ENCODE peak calls at places on chromosomes 1 and 21, in six cellular contexts. T, F, X, C, U and A are unnamed samples.

GRCh38 chr1:233675394-233675793 is 61.5 kb downstream of the KCNK1 start:
- DNase-seq in X (no peak), C (no peak), U (no peak), F (no peak), T (no peak), A (no peak)

GRCh38 chr1:81160696-81161095 is 640.0 kb upstream of the ADGRL2 start:
- DNase-seq in U (no peak), C (no peak), X (no peak), F (no peak), T (no peak), A (no peak)

GRCh38 chr1:19439464-19440171 is 45.7 kb downstream of the CAPZB start:
- DNase-seq in U (no peak), X (no peak), C (peak; percentile 49), F (peak; percentile 75), T (no peak), A (no peak)

GRCh38 chr21:42024261-42024877 is 14.2 kb upstream of the ZBTB21 start:
- DNase-seq in T (no peak), C (no peak), X (no peak), U (no peak), F (no peak), A (no peak)

GRCh38 chr1:16183157-16183556 is 27.3 kb upstream of the EPHA2 start:
- DNase-seq in X (peak; percentile 52), F (peak; percentile 50), T (no peak), C (no peak), U (peak; percentile 34), A (peak; percentile 80)

GRCh38 chr1:81617308-81618027 is 183.3 kb upstream of the ADGRL2 start:
- DNase-seq in C (no peak), X (peak; percentile 14), U (no peak), T (no peak), F (peak; percentile 56), A (no peak)

GRCh38 chr1:85220756-85221166 is 19.9 kb upstream of the SYDE2 start:
- DNase-seq in C (no peak), F (no peak), U (no peak), T (no peak), X (no peak), A (no peak)

GRCh38 chr1:234768569-234769283 is 158.7 kb upstream of the IRF2BP2 start:
- DNase-seq in T (peak; percentile 65), F (no peak), X (no peak), C (no peak), U (peak; percentile 38), A (no peak)

GRCh38 chr1:60149254-60149653 is 75.7 kb upstream of the C1orf87 start:
- DNase-seq in F (no peak), U (peak; percentile 11), C (no peak), T (no peak), X (no peak), A (no peak)

GRCh38 chr1:222909586-222909985 is 94.7 kb downstream of the DISP1 start:
- DNase-seq in C (no peak), X (peak; percentile 66), F (peak; percentile 84), T (no peak), U (no peak), A (no peak)

GRCh38 chr1:218439541-218440295 is 94.6 kb downstream of the TGFB2 start:
- DNase-seq in X (no peak), C (no peak), U (no peak), F (peak; percentile 39), T (no peak), A (peak; percentile 85)

GRCh38 chr1:75768021-75768420 is 18.0 kb upstream of the RABGGTB start:
- DNase-seq in X (no peak), T (no peak), F (peak; percentile 15), C (no peak), U (no peak), A (no peak)

GRCh38 chr1:76177644-76178043 is 103.1 kb downstream of the ST6GALNAC3 start:
- DNase-seq in F (no peak), U (no peak), C (no peak), T (no peak), X (no peak), A (no peak)

GRCh38 chr1:171803056-171803455 is 21.6 kb downstream of the METTL13 start:
- DNase-seq in X (peak; percentile 86), C (no peak), T (no peak), F (peak; percentile 65), U (no peak), A (no peak)

GRCh38 chr1:244901400-244901799 is 37.1 kb upstream of the HNRNPU start:
- DNase-seq in T (no peak), X (no peak), F (no peak), U (no peak), C (no peak), A (no peak)

GRCh38 chr1:231872461-231872910 is 245.9 kb downstream of the DISC1 start:
- DNase-seq in T (no peak), C (no peak), X (peak; percentile 20), F (peak; percentile 45), U (no peak), A (peak; percentile 59)

GRCh38 chr1:37001697-37002096 is 32.6 kb downstream of the GRIK3 start:
- DNase-seq in X (no peak), F (no peak), U (no peak), T (no peak), C (no peak), A (no peak)
- TF ChIP-seq CTCF in X (no peak), F (no peak), U (no peak), T (no peak), C (no peak), A (no peak)

GRCh38 chr1:11929849-11930248 is 3.6 kb upstream of the KIAA2013 start:
- DNase-seq in C (peak; percentile 47), U (peak; percentile 79), X (peak; percentile 75), T (no peak), F (peak; percentile 56), A (peak; percentile 61)
- H3K4me3 ChIP-seq in C (no peak overlapping the region), U (no peak overlapping the region), X (no peak overlapping the region), T (no peak overlapping the region), F (no peak overlapping the region), A (no peak overlapping the region)

DNA sequence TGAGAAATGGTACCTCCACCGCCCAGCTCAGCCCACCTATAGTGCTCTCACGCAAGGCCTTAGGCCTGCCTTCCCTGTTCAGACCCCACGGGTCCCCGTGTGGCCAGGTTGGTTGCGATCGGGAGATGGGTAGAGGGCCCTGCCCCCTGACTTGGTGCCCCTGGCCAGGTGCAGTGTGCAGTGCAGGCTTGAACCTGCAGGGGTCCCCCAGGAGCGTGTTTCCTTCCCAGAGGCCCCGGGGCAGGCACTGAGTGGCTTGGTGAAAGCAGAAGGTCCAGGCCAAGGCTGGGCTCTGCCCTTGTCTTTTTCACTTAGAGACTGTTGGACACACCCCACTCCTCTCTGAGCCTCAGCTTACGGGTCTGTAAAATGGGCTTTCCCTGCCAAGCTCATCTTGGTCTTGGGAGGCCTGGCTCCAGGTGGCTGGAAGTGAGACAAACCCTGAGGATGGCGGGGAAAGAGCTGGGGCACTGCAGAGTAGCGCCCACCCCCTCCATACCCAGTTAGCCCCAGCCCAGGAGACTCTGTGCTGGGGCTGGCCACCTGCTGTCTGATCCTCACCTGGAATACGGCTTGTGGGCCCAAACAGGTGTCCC is 9.3 kb upstream of the HES5 start:
- DNase-seq in F (no peak), C (no peak), T (no peak), X (no peak), U (no peak), A (no peak)
- TF ChIP-seq CTCF in F (peak; percentile 53), C (no peak), T (peak; percentile 43), X (peak; percentile 11), U (no peak), A (peak; percentile 36)

GRCh38 chr1:150511551-150511950 is 3.6 kb downstream of the ECM1 start:
- DNase-seq in U (no peak), C (no peak), T (no peak), X (no peak), F (no peak), A (no peak)

GRCh38 chr1:150508982-150509381 is 1.1 kb downstream of the ECM1 start:
- DNase-seq in F (no peak), C (no peak), U (no peak), X (no peak), T (no peak), A (no peak)

GRCh38 chr1:150511985-150512660 is 3.4 kb upstream of the FALEC start:
- DNase-seq in C (no peak), F (no peak), T (no peak), X (no peak), U (no peak), A (no peak)

GRCh38 chr1:150505431-150505830 is 2.5 kb upstream of the ECM1 start:
- DNase-seq in T (no peak), C (no peak), F (no peak), X (no peak), U (no peak), A (no peak)

GRCh38 chr1:150507912-150508864 is at the start of gene ECM1:
- DNase-seq in F (peak; percentile 86), U (peak; percentile 64), X (peak; percentile 82), T (no peak), C (peak; percentile 35), A (peak; percentile 73)
- H3K4me3 ChIP-seq in F (peak within 1 kb of the TSS; percentile 44), U (no peak within 1 kb of the TSS), X (peak within 1 kb of the TSS; percentile 44), T (no peak within 1 kb of the TSS), C (no peak within 1 kb of the TSS), A (peak within 1 kb of the TSS; percentile 24)

DNA sequence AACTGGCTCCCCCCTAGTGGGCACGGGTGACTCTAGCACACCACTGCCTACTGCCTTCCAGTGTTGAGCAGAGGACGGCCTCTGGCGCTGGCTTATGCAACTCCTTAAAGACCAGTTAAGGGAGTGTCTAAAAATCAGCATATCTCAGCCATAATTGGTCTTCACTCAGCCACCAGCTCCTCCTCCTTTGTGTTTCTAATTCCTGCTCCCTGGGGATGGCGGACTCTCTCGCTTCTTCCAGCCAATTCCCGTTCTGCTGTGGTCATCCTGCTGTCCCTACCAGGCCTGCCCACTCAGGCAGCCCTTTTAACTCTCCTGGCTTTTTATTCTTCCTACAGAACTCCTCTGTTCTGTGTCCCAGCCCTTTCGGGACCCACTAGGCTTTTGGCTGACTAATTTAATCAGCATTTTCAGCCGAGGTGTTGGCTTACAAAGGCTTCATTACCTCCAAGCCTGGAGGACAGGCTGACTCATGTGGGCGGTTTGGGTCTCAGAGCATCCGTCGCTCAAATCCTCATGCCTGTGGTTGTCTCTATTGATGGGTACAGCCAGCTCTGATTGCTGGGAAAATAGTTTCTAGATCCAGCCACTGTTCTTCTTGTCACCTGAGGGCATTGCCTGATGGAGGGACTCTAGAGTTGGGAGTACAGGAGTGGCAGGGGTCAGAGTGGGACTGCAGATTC is 332.5 kb downstream of the CAMTA1 start:
- DNase-seq in X (peak; percentile 43), F (peak; percentile 92), U (peak; percentile 59), T (no peak), C (peak; percentile 53), A (peak; percentile 96)
- TF ChIP-seq CTCF in X (no peak), F (peak; percentile 58), U (no peak), T (no peak), C (no peak), A (peak; percentile 55)

DNA sequence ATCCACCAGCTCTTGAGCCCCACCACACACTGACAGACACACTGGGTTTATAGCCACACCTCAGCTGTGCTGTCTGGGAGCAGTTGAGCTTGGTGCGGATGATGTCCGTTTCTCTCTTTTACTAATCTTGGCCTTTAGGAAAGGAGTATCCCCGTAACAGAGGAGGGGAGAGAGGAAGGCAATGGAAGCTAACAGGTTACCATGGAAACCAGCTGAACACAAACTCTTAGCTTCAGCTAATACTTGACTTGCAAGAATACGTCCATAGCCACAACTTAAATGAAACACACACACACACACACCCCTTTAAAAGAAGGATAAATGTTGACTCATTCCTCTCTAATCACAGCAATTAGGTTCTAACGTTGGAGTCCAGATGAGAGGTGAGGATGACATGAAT is 28.0 kb upstream of the LRRN2 start:
- DNase-seq in T (no peak), F (no peak), U (peak; percentile 25), C (no peak), X (no peak), A (no peak)
- H3K4me3 ChIP-seq in T (peak overlapping the region; percentile 22), F (no peak overlapping the region), U (no peak overlapping the region), C (no peak overlapping the region), X (no peak overlapping the region), A (no peak overlapping the region)